ENCODE peak calls at places on chromosomes 13 and 19, in ten cellular contexts. J is breast epithelium; O is transverse colon; F is adipocyte; E is NT2/D1; L is heart left ventricle; Z is ovary; U is thyroid gland; N is CD8-positive, alpha-beta T cell; I is psoas muscle. S is an unnamed sample.
A peak's percentile ranks its signal among the peaks of the same experiment; 100 is the strongest.

GRCh38 chr13:27425151-27425917 is 915 bp downstream of the GTF3A start:
- DNase-seq in Z (no peak), J (no peak), O (no peak), L (no peak), U (no peak), I (no peak), E (no peak), N (peak; percentile 58), F (peak; percentile 5), S (no peak)

GRCh38 chr13:46605824-46606554 is 53.0 kb downstream of the LRCH1 start:
- DNase-seq in L (no peak), N (no peak), J (no peak), Z (no peak), U (no peak), F (no peak), E (no peak), O (no peak), I (no peak), S (no peak)

GRCh38 chr13:41822560-41822959 is 138.3 kb downstream of the VWA8 start:
- DNase-seq in O (no peak), I (no peak), F (no peak), U (no peak), Z (no peak), N (no peak), J (no peak), L (no peak), E (no peak), S (no peak)

GRCh38 chr13:38262211-38262610 is 87.4 kb upstream of the UFM1 start:
- DNase-seq in O (no peak), J (no peak), I (no peak), L (no peak), F (peak; percentile 68), E (no peak), N (no peak), U (no peak), Z (no peak), S (no peak)

GRCh38 chr19:48836089-48837017 is at the start of gene HSD17B14:
- DNase-seq in L (no peak), Z (peak; percentile 70), O (peak; percentile 23), U (peak; percentile 46), E (no peak), J (peak; percentile 67), F (peak; percentile 58), N (no peak), I (no peak), S (no peak)

GRCh38 chr13:24892844-24893243 is 128.9 kb downstream of the RNF17 start:
- DNase-seq in Z (no peak), E (no peak), J (no peak), F (no peak), N (no peak), I (no peak), O (no peak), L (no peak), U (no peak), S (no peak)

GRCh38 chr13:113119166-113119821 is 3.3 kb upstream of the F10 start:
- DNase-seq in F (no peak), J (no peak), O (no peak), E (no peak), L (no peak), Z (peak; percentile 8), U (no peak), I (no peak), N (no peak), S (no peak)

GRCh38 chr13:38637576-38637975 is 49.3 kb upstream of the FREM2 start:
- DNase-seq in L (no peak), I (no peak), N (no peak), F (no peak), O (no peak), Z (no peak), E (no peak), J (no peak), U (no peak), S (no peak)

GRCh38 chr19:48540110-48540509 is 11.9 kb upstream of the SULT2B1 start:
- DNase-seq in U (peak; percentile 49), J (no peak), L (no peak), I (no peak), N (no peak), F (no peak), E (no peak), O (no peak), Z (no peak), S (no peak)

GRCh38 chr19:56836059-56836458 is 4.5 kb downstream of the PEG3 start:
- DNase-seq in E (no peak), I (no peak), N (no peak), F (no peak), U (no peak), O (no peak), Z (no peak), L (no peak), J (no peak), S (no peak)

GRCh38 chr13:113393572-113394503 is 29.9 kb upstream of the GRTP1 start:
- DNase-seq in N (peak; percentile 88), I (peak; percentile 91), J (peak; percentile 48), O (peak; percentile 83), Z (peak; percentile 77), F (peak; percentile 95), L (peak; percentile 84), E (peak; percentile 68), U (peak; percentile 81), S (peak; percentile 71)

GRCh38 chr13:80379245-80379644 is 38.3 kb upstream of the SPRY2 start:
- DNase-seq in Z (no peak), L (no peak), N (no peak), J (no peak), U (no peak), F (peak; percentile 14), E (no peak), O (no peak), I (no peak), S (no peak)

GRCh38 chr19:47369923-47370625 is 21.0 kb downstream of the DHX34 start:
- DNase-seq in Z (no peak), E (no peak), U (no peak), J (no peak), L (no peak), F (peak; percentile 85), O (no peak), I (no peak), N (no peak), S (no peak)

DNA sequence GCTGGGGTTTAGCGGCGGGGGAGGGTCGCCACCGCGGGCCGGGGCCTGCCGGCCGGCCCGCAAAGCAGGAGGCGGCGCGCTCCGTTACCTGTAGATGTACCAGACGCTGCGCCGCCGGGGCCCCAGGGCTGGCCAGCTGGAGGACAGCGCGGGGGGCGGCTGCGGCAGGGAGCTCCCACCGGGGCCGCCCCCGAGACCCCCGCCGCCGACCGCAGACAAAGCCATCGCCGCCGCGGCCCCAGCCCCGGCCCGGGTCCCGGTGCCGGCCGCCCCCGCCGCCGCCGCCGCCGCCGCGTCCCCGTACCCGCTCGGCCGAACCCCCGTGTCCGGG is 24.8 kb downstream of the SHANK1 start:
- DNase-seq in E (no peak), O (no peak), N (no peak), I (peak; percentile 20), F (no peak), U (no peak), J (no peak), Z (no peak), L (no peak), S (no peak)
- H3K36me3 ChIP-seq in E (no peaks in the 10 kb centered on the region), O (no peaks in the 10 kb centered on the region), N (no peaks in the 10 kb centered on the region), I (no peaks in the 10 kb centered on the region), F (no peaks in the 10 kb centered on the region), U (no peaks in the 10 kb centered on the region), J (no peaks in the 10 kb centered on the region), Z (no peaks in the 10 kb centered on the region), L (no peaks in the 10 kb centered on the region), S (no peaks in the 10 kb centered on the region)

DNA sequence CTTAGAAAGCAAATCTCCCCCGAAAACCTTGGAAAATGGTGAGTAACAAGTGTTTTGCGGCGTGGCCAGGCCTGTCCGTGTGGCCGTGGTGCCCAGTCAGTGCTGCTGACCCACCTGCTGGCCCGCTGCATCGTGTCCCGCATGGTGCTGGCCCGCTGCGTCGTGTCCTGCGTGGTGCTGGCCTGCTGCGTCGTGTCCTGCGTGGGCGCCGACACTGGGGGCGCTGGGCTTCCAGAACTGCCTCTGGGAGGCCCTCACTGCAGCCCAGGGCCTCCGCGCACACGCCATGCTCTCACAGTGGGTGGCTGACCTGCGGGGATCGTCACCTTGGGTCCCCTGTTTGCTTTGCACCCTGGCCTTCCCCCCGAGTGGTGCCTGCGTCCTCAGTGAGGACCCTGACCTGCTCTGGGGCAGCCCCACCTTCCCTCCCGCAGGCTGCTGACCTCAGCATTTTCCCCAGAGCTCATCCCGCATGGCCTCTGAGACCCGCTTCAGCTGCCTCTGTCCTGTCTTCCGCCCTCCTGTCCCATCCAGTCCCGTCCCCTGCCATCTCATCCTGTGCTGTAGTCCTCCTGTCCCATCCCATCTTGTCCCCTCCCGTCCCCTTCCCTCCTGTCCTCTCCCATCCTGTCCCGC is 10.6 kb downstream of the PLEKHJ1 start:
- DNase-seq in E (no peak), U (no peak), F (no peak), N (no peak), O (no peak), J (no peak), I (no peak), L (no peak), Z (no peak), S (no peak)
- H3K36me3 ChIP-seq in E (peaks cover 91% of the 10 kb centered on the region), U (peaks cover 68% of the 10 kb centered on the region), F (peaks cover 61% of the 10 kb centered on the region), N (peaks cover under 1% of the 10 kb centered on the region), O (peaks cover 17% of the 10 kb centered on the region), J (no peaks in the 10 kb centered on the region), I (peaks cover 89% of the 10 kb centered on the region), L (peaks cover 25% of the 10 kb centered on the region), Z (no peaks in the 10 kb centered on the region), S (peaks cover 42% of the 10 kb centered on the region)

GRCh38 chr19:15175609-15176008 is 25.2 kb downstream of the NOTCH3 start:
- DNase-seq in O (no peak), J (no peak), E (no peak), I (no peak), Z (no peak), F (no peak), L (no peak), U (no peak), N (no peak), S (no peak)

GRCh38 chr19:15177269-15178116 is 23.3 kb downstream of the NOTCH3 start:
- DNase-seq in I (peak; percentile 90), U (peak; percentile 80), L (peak; percentile 82), Z (peak; percentile 78), O (peak; percentile 83), E (peak; percentile 83), N (peak; percentile 91), J (peak; percentile 50), F (peak; percentile 91), S (peak; percentile 65)

GRCh38 chr19:15169541-15170285 is 31.1 kb downstream of the NOTCH3 start:
- DNase-seq in Z (no peak), N (no peak), O (no peak), I (no peak), U (no peak), F (no peak), J (no peak), E (no peak), L (no peak), S (no peak)

GRCh38 chr19:15170345-15170744 is 30.4 kb downstream of the NOTCH3 start:
- DNase-seq in F (no peak), N (no peak), J (no peak), O (no peak), U (no peak), L (no peak), E (no peak), I (no peak), Z (no peak), S (no peak)

GRCh38 chr19:15173746-15174404 is 26.9 kb downstream of the NOTCH3 start:
- DNase-seq in L (no peak), F (no peak), U (no peak), I (no peak), Z (no peak), N (no peak), E (no peak), J (no peak), O (no peak), S (no peak)
- H3K36me3 ChIP-seq in L (no peaks in the 10 kb centered on the region), F (peaks cover 13% of the 10 kb centered on the region), U (no peaks in the 10 kb centered on the region), I (peaks cover 9% of the 10 kb centered on the region), Z (no peaks in the 10 kb centered on the region), N (no peaks in the 10 kb centered on the region), E (peaks cover 78% of the 10 kb centered on the region), J (no peaks in the 10 kb centered on the region), O (no peaks in the 10 kb centered on the region), S (no peaks in the 10 kb centered on the region)

GRCh38 chr19:40758491-40758890 is 7.5 kb downstream of the SNRPA start:
- DNase-seq in U (no peak), F (no peak), Z (no peak), J (no peak), O (no peak), I (no peak), L (no peak), N (no peak), E (no peak), S (no peak)
- H3K36me3 ChIP-seq in U (peaks cover 59% of the 10 kb centered on the region), F (peaks cover 70% of the 10 kb centered on the region), Z (no peaks in the 10 kb centered on the region), J (peaks cover 21% of the 10 kb centered on the region), O (peaks cover 61% of the 10 kb centered on the region), I (peaks cover 89% of the 10 kb centered on the region), L (peaks cover 41% of the 10 kb centered on the region), N (peaks cover 57% of the 10 kb centered on the region), E (peaks cover 86% of the 10 kb centered on the region), S (peaks cover 72% of the 10 kb centered on the region)